ENCODE peak calls at places on chromosomes 7 and 10, in six cellular contexts. E is activated naive CD4-positive, alpha-beta T cell treated with anti-CD3 and anti-CD28 coated beads for 36 hours; K is OCI-LY7; N is activated CD8-positive, alpha-beta memory T cell treated with anti-CD3 and anti-CD28 coated beads for 48 hours; F is SJSA1; H is iris pigment epithelial cell. O is an unnamed sample.

GRCh38 chr10:2926918-2927660 is 140.3 kb upstream of the PFKP start:
- DNase-seq in E (no peak), K (no peak), N (no peak), F (no peak), H (no peak), O (no peak)

GRCh38 chr10:1626410-1626809 is 110.9 kb downstream of the ADARB2 start:
- DNase-seq in E (no peak), K (no peak), N (no peak), F (no peak), H (no peak), O (no peak)

GRCh38 chr7:137157256-137157655 is 186.3 kb downstream of the PTN start:
- DNase-seq in E (no peak), K (no peak), N (no peak), F (no peak), H (no peak), O (no peak)

GRCh38 chr10:114279886-114280644 is 41.0 kb downstream of the VWA2 start:
- DNase-seq in E (no peak), K (no peak), N (no peak), F (no peak), H (no peak), O (no peak)

GRCh38 chr7:31202801-31203200 is 137.7 kb downstream of the NEUROD6 start:
- DNase-seq in E (no peak), K (no peak), N (no peak), F (no peak), H (no peak), O (no peak)

GRCh38 chr7:112211348-112211907 is 4.9 kb downstream of the ZNF277 start:
- DNase-seq in E (no peak), K (no peak), N (no peak), F (no peak), H (peak), O (no peak)

GRCh38 chr7:141463986-141464385 is 87.2 kb upstream of the AGK start:
- DNase-seq in E (no peak), K (no peak), N (no peak), F (peak), H (no peak), O (no peak)

GRCh38 chr7:76300210-76300731 is 2.2 kb upstream of the HSPB1 start:
- DNase-seq in E (no peak), K (no peak), N (no peak), F (no peak), H (peak), O (no peak)

GRCh38 chr10:67903581-67903980 is 19.1 kb downstream of the SIRT1 start:
- DNase-seq in E (no peak), K (no peak), N (no peak), F (no peak), H (no peak), O (no peak)

GRCh38 chr10:96345250-96345649 is 13.6 kb downstream of the OPALIN start:
- DNase-seq in E (no peak), K (no peak), N (no peak), F (no peak), H (no peak), O (no peak)

GRCh38 chr7:120990468-120991118 is 2.1 kb downstream of the CPED1 start:
- DNase-seq in E (no peak), K (no peak), N (no peak), F (peak), H (no peak), O (no peak)

GRCh38 chr10:126147866-126148578 is 240.3 kb downstream of the ADAM12 start:
- DNase-seq in E (no peak), K (no peak), N (no peak), F (peak), H (peak), O (no peak)

GRCh38 chr10:62992145-62992721 is 140.9 kb upstream of the NRBF2 start:
- DNase-seq in E (peak), K (no peak), N (no peak), F (no peak), H (peak), O (no peak)

GRCh38 chr10:88152720-88153119 is 289.3 kb downstream of the PTEN start:
- DNase-seq in E (peak), K (peak), N (peak), F (peak), H (peak), O (peak)

GRCh38 chr7:27889800-27890199 is 149.8 kb downstream of the TAX1BP1 start:
- DNase-seq in E (no peak), K (no peak), N (no peak), F (no peak), H (no peak), O (no peak)

GRCh38 chr10:35910234-35910633 is 268.1 kb upstream of the FZD8 start:
- DNase-seq in E (no peak), K (no peak), N (no peak), F (peak), H (peak), O (no peak)

GRCh38 chr7:55572378-55573233 is at the start of gene VOPP1:
- DNase-seq in E (peak), K (peak), N (no peak), F (peak), H (peak), O (no peak)

GRCh38 chr7:129748710-129749109 is 137.2 kb downstream of the NRF1 start:
- DNase-seq in E (no peak), K (no peak), N (no peak), F (no peak), H (peak), O (no peak)

GRCh38 chr7:134307320-134307719 is 9.4 kb downstream of the SLC35B4 start:
- DNase-seq in E (no peak), K (no peak), N (no peak), F (no peak), H (peak), O (no peak)

GRCh38 chr7:55387062-55387965 is 22.2 kb downstream of the LANCL2 start:
- DNase-seq in E (no peak), K (peak), N (no peak), F (no peak), H (peak), O (no peak)

GRCh38 chr10:51846856-51847506 is 147.6 kb upstream of the CSTF2T start:
- DNase-seq in E (no peak), K (no peak), N (no peak), F (no peak), H (no peak), O (no peak)

GRCh38 chr10:101829561-101830315 is 11.5 kb upstream of the OGA start:
- DNase-seq in E (peak), K (peak), N (no peak), F (no peak), H (peak), O (no peak)